ENCODE peak calls at places on chromosomes 11 and 22, in five cellular contexts. L, S, K, F and B are unnamed samples.

GRCh38 chr11:106398396-106399074 is 321.1 kb downstream of the AASDHPPT start:
- DNase-seq in L (no peak), K (peak), S (no peak), F (no peak), B (no peak)

GRCh38 chr11:818396-819128 is at the start of gene PNPLA2:
- DNase-seq in F (peak), K (no peak), S (no peak), L (no peak), B (no peak)

GRCh38 chr11:121194731-121195596 is 93.9 kb downstream of the TECTA start:
- DNase-seq in L (no peak), K (peak), F (peak), S (no peak), B (no peak)

GRCh38 chr11:48093795-48094642 is 113.7 kb downstream of the PTPRJ start:
- DNase-seq in S (peak), F (no peak), K (no peak), L (no peak), B (peak)

GRCh38 chr22:46079093-46079860 is 71.0 kb upstream of the PPARA start:
- DNase-seq in L (peak), S (no peak), K (peak), F (no peak), B (peak)

GRCh38 chr11:2207773-2208621 is 36.4 kb upstream of the TH start:
- DNase-seq in S (no peak), F (peak), L (peak), K (no peak), B (no peak)

GRCh38 chr11:117019871-117020270 is 78.4 kb downstream of the SIK3 start:
- DNase-seq in K (no peak), L (no peak), S (no peak), F (no peak), B (no peak)

GRCh38 chr22:37675930-37676571 is 615 bp downstream of the LGALS1 start:
- DNase-seq in L (no peak), F (peak), K (no peak), S (peak), B (peak)

GRCh38 chr11:45436118-45436517 is 150.0 kb upstream of the SYT13 start:
- DNase-seq in K (no peak), F (no peak), S (no peak), L (no peak), B (no peak)

GRCh38 chr11:92978226-92979111 is 9.0 kb downstream of the MTNR1B start:
- DNase-seq in F (no peak), K (peak), L (no peak), S (peak), B (no peak)

GRCh38 chr11:83510530-83511449 is 224.6 kb upstream of the CCDC90B start:
- DNase-seq in K (no peak), F (no peak), S (no peak), L (no peak), B (no peak)
- H3K4me3 ChIP-seq in K (no peak), F (no peak), S (no peak), L (no peak), B (no peak)

DNA sequence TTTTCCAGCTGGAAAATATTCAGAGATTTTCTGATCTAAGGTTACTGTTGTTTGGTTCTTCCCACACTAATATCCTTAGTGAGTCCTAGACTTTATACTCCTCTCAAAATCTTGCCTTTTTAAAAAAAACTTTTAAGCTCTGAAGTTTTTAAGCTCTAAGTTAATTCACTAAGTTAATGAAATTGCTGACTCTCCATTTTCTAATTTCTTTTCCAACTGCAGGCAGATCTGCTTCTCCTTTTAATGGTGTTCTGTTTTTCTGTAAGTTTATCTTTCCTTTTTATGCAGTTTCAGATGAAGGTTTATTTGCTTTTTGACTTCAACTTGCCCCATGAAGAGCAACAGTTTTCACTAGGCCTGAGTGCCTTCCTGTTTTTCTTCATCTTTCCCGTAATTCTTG is 125.8 kb upstream of the ARHGAP42 start:
- DNase-seq in K (peak), F (no peak), S (no peak), L (no peak), B (no peak)
- H3K27ac ChIP-seq in K (peak), F (no peak), S (no peak), L (no peak), B (no peak)

GRCh38 chr11:99069831-99070444 is 49.2 kb downstream of the CNTN5 start:
- DNase-seq in K (no peak), F (no peak), S (no peak), L (no peak), B (no peak)
- H3K4me3 ChIP-seq in K (peak), F (peak), S (peak), L (peak), B (peak)

GRCh38 chr22:21712751-21713427 is 22.7 kb downstream of the YPEL1 start:
- DNase-seq in K (peak), S (peak), F (peak), L (no peak), B (peak)

GRCh38 chr22:21711851-21712250 is 23.7 kb downstream of the YPEL1 start:
- DNase-seq in S (no peak), L (no peak), F (no peak), K (peak), B (no peak)

GRCh38 chr22:21713428-21714058 is 22.1 kb downstream of the YPEL1 start:
- DNase-seq in F (no peak), L (no peak), K (peak), S (no peak), B (peak)

GRCh38 chr22:21714059-21714770 is 21.4 kb downstream of the YPEL1 start:
- DNase-seq in F (no peak), L (no peak), K (peak), S (no peak), B (peak)

DNA sequence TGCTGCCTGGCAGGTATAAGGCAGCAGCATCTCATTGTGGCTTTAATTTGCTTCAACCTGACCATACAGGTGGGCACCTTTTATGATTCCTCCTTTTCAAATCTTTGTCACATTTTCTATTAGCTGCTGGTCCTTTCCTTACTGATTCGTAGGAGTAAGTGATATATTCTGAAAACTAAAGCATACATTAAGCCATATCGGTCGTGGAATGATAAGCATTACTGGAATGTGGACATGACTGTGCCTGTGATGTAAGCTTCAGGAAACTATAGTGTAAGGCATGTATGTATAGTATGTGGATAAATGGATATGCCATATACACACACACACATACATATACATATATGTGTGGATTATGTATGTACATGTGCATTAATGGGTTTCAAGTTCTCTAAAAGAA is 20.8 kb downstream of the YPEL1 start:
- DNase-seq in F (no peak), K (no peak), S (no peak), L (no peak), B (no peak)
- H3K27ac ChIP-seq in F (no peak), K (peak), S (no peak), L (no peak), B (peak)

GRCh38 chr11:36155301-36155700 is 133.9 kb downstream of the COMMD9 start:
- DNase-seq in S (no peak), K (no peak), F (peak), L (no peak), B (no peak)
- H3K4me3 ChIP-seq in S (no peak), K (no peak), F (no peak), L (no peak), B (no peak)

GRCh38 chr22:21861290-21861848 is 6.1 kb downstream of the MAPK1 start:
- DNase-seq in S (no peak), F (no peak), L (no peak), K (no peak), B (no peak)
- H3K27ac ChIP-seq in S (no peak), F (no peak), L (peak), K (no peak), B (peak)

DNA sequence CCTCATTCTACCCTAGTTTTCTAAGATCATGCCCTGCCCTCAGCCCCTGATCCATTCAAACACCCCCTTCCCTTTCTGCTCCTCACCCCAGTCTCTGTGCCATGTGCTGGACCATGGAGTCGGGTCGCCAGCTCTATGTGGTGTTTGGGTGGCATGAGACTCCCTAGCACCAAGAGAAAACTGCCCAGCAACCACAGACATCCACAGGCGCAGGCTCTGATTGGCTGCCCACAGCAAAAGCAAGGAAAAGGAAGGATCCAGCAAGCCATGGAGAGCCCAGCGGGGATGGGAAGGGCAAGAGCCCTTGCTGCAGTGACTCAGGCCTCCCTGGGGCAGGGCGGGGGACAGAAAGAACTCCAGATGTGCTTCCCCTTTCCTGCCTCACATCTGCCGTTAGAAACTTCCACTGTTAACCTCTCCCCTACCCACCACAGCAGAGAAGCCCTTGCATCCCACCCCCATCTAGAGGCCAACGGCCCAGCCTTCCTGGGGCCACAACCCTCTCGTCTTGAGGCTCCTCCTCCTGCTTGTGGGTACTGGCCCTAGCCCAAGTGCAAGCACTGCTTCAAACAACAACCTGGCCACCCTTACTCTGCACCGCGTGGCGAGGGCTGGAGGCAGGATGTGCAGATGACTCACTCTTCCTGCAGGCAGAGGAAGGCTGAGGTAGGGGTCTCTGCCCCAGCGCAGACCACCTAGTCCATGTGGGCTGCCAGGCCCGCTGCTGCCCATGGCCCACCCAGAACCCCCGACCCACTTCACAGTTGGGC is 9.7 kb upstream of the AHNAK start:
- DNase-seq in K (peak), S (peak), F (peak), L (peak), B (peak)
- H3K4me3 ChIP-seq in K (no peak), S (peak), F (no peak), L (peak), B (no peak)